ENCODE peak calls at places on chromosomes 11 and 22, in six cellular contexts. Q is stimulated activated CD4-positive, alpha-beta T cell treated with anti-CD3 and anti-CD28 coated beads, Interleukin-4, amount 100 ng/mL, for 24 hours; A is stimulated activated CD8-positive, alpha-beta memory T cell treated with anti-CD3 and anti-CD28 coated beads, Interleukin-4, amount 100 ng/mL, for 1 hour; D is HuH-7.5; X is tibial nerve; B is RWPE1. U is an unnamed sample.

GRCh38 chr22:41009222-41009948 is 58.2 kb downstream of the RBX1 start:
- DNase-seq in X (no peak), B (no peak), D (no peak), A (no peak), Q (no peak), U (no peak)

GRCh38 chr11:46480909-46481308 is 89.3 kb upstream of the CHRM4 start:
- DNase-seq in B (no peak), X (no peak), Q (no peak), D (no peak), A (no peak), U (no peak)

GRCh38 chr11:116641561-116642045 is 131.2 kb downstream of the BUD13 start:
- DNase-seq in Q (peak; percentile 6), X (no peak), D (peak; percentile 36), A (no peak), B (peak; percentile 69), U (no peak)

GRCh38 chr22:17972385-17973181 is 51.8 kb downstream of the MICAL3 start:
- DNase-seq in X (no peak), B (peak; percentile 42), Q (no peak), D (peak; percentile 38), A (no peak), U (no peak)

GRCh38 chr11:468036-468435 is 18.0 kb downstream of the PTDSS2 start:
- DNase-seq in A (no peak), B (no peak), X (no peak), D (no peak), Q (no peak), U (no peak)

GRCh38 chr11:30481385-30481784 is 104.8 kb downstream of the MPPED2 start:
- DNase-seq in B (no peak), D (no peak), X (no peak), Q (no peak), A (no peak), U (no peak)

GRCh38 chr11:68257477-68258362 is 14.1 kb downstream of the C11orf24 start:
- DNase-seq in A (peak; percentile 92), B (peak; percentile 74), D (peak; percentile 99), Q (peak; percentile 95), X (peak; percentile 97), U (no peak)

GRCh38 chr11:48138222-48138621 is 78.4 kb upstream of the OR4B1 start:
- DNase-seq in A (no peak), D (no peak), X (no peak), B (no peak), Q (no peak), U (no peak)

GRCh38 chr11:19079643-19080440 is 19.3 kb upstream of the MRGPRX2 start:
- DNase-seq in Q (no peak), B (peak; percentile 92), A (no peak), X (no peak), D (no peak), U (no peak)

GRCh38 chr11:118924591-118925585 is 838 bp downstream of the BCL9L start:
- DNase-seq in X (no peak), Q (peak; percentile 54), A (no peak), D (peak; percentile 91), B (no peak), U (no peak)

GRCh38 chr11:94742645-94743044 is 25.5 kb upstream of the AMOTL1 start:
- DNase-seq in A (no peak), B (no peak), D (no peak), Q (no peak), X (no peak), U (no peak)

GRCh38 chr22:20093437-20093836 is 13.4 kb downstream of the DGCR8 start:
- DNase-seq in B (no peak), Q (no peak), A (no peak), X (no peak), D (no peak), U (no peak)

GRCh38 chr11:102322560-102322959 is 5.3 kb downstream of the BIRC3 start:
- DNase-seq in D (no peak), Q (no peak), X (no peak), B (no peak), A (no peak), U (no peak)

GRCh38 chr11:57499413-57499982 is 16.0 kb downstream of the SLC43A1 start:
- DNase-seq in Q (no peak), B (peak; percentile 99), D (peak; percentile 100), X (peak; percentile 97), A (no peak), U (peak; percentile 42)

GRCh38 chr11:59174664-59175033 is 2.7 kb downstream of the DTX4 start:
- DNase-seq in X (no peak), A (no peak), Q (no peak), D (no peak), B (peak; percentile 75), U (no peak)

GRCh38 chr22:41596776-41597634 is 7.4 kb upstream of the PMM1 start:
- DNase-seq in Q (peak; percentile 29), B (no peak), A (no peak), X (no peak), D (peak; percentile 66), U (no peak)

GRCh38 chr11:9193316-9193715 is 71.8 kb downstream of the DENND5A start:
- DNase-seq in X (no peak), A (no peak), Q (no peak), D (no peak), B (no peak), U (no peak)

GRCh38 chr11:10413268-10413667 is 41.8 kb upstream of the AMPD3 start:
- DNase-seq in X (no peak), B (no peak), D (no peak), A (peak; percentile 7), Q (peak; percentile 45), U (no peak)

GRCh38 chr11:44104472-44105294 is 9.2 kb downstream of the EXT2 start:
- DNase-seq in X (no peak), D (no peak), B (no peak), A (no peak), Q (no peak), U (no peak)

GRCh38 chr11:123125169-123125568 is 63.2 kb upstream of the HSPA8 start:
- DNase-seq in Q (no peak), D (no peak), X (no peak), B (no peak), A (no peak), U (no peak)

GRCh38 chr22:37302617-37303555 is 20.6 kb downstream of the CYTH4 start:
- DNase-seq in D (no peak), A (no peak), X (no peak), Q (no peak), B (no peak), U (no peak)

GRCh38 chr11:73528420-73528819 is 69.5 kb downstream of the FAM168A start:
- DNase-seq in X (no peak), Q (no peak), B (no peak), D (no peak), A (no peak), U (no peak)

GRCh38 chr22:50488886-50489285 is 2.2 kb downstream of the MIOX start:
- DNase-seq in B (no peak), Q (no peak), A (no peak), D (no peak), X (no peak), U (no peak)

GRCh38 chr11:116895053-116895757 is 57.8 kb upstream of the APOA1 start:
- DNase-seq in A (no peak), B (no peak), D (no peak), X (peak; percentile 27), Q (no peak), U (no peak)

GRCh38 chr11:35454362-35454761 is 35.0 kb upstream of the SLC1A2 start:
- DNase-seq in D (no peak), Q (no peak), B (no peak), X (no peak), A (no peak), U (no peak)

GRCh38 chr11:44626645-44627044 is 61.2 kb downstream of the CD82 start:
- DNase-seq in X (no peak), D (no peak), B (no peak), A (no peak), Q (no peak), U (no peak)

GRCh38 chr11:82405392-82405791 is 328.3 kb downstream of the FAM181B start:
- DNase-seq in Q (no peak), A (no peak), X (no peak), D (no peak), B (no peak), U (no peak)

GRCh38 chr11:43852057-43852636 is 28.5 kb upstream of the ALKBH3 start:
- DNase-seq in Q (peak; percentile 73), X (peak; percentile 21), A (no peak), D (peak; percentile 21), B (peak; percentile 62), U (no peak)

GRCh38 chr11:77542296-77542695 is 47.5 kb upstream of the AQP11 start:
- DNase-seq in Q (no peak), X (no peak), D (no peak), A (no peak), B (no peak), U (no peak)

GRCh38 chr22:35918466-35918865 is 110.2 kb downstream of the RBFOX2 start:
- DNase-seq in A (no peak), Q (no peak), X (no peak), B (no peak), D (no peak), U (no peak)

GRCh38 chr11:1559103-1559951 is 12.7 kb downstream of the DUSP8 start:
- DNase-seq in X (peak; percentile 72), D (no peak), Q (no peak), B (peak; percentile 91), A (no peak), U (no peak)